ENCODE peak calls at places on chromosomes 11 and 22, in seven cellular contexts. H is AG04450, N is transverse colon, G is tibial nerve, D is H9, W is GM12864, C is hepatocyte. F is an unnamed sample.

GRCh38 chr11:94450061-94450460 is 43.6 kb downstream of the MRE11 start:
- DNase-seq in H (no peak), N (no peak), G (no peak), D (no peak), W (no peak), C (no peak), F (no peak)

GRCh38 chr11:2302280-2302843 is 549 bp downstream of the TSPAN32 start:
- DNase-seq in H (no peak), N (no peak), G (no peak), D (no peak), W (no peak), C (peak; percentile 16), F (peak; percentile 59)

GRCh38 chr22:46769191-46769675 is 6.8 kb downstream of the TBC1D22A start:
- DNase-seq in H (no peak), N (no peak), G (no peak), D (no peak), W (no peak), C (no peak), F (no peak)

GRCh38 chr11:106187860-106188456 is 110.5 kb downstream of the AASDHPPT start:
- DNase-seq in H (no peak), N (no peak), G (no peak), D (no peak), W (no peak), C (no peak), F (no peak)

GRCh38 chr11:62858201-62858600 is 18.8 kb upstream of the WDR74 start:
- DNase-seq in H (no peak), N (no peak), G (no peak), D (no peak), W (no peak), C (no peak), F (no peak)

GRCh38 chr11:45930951-45931563 is 8.6 kb downstream of the LARGE2 start:
- DNase-seq in H (no peak), N (no peak), G (no peak), D (no peak), W (no peak), C (no peak), F (no peak)

GRCh38 chr22:47162865-47163264 is 400.4 kb downstream of the TBC1D22A start:
- DNase-seq in H (no peak), N (peak; percentile 3), G (no peak), D (peak; percentile 11), W (no peak), C (no peak), F (no peak)

GRCh38 chr11:127110542-127110941 is 110.0 kb upstream of the KIRREL3 start:
- DNase-seq in H (no peak), N (no peak), G (peak; percentile 10), D (no peak), W (no peak), C (no peak), F (no peak)

GRCh38 chr22:42773161-42773560 is 52.5 kb upstream of the A4GALT start:
- DNase-seq in H (no peak), N (no peak), G (no peak), D (no peak), W (no peak), C (no peak), F (no peak)

GRCh38 chr11:70477607-70478006 is 79.3 kb downstream of the CTTN start:
- DNase-seq in H (no peak), N (no peak), G (no peak), D (no peak), W (no peak), C (no peak), F (no peak)

GRCh38 chr22:24994070-24994763 is 41.7 kb downstream of the KIAA1671 start:
- DNase-seq in H (no peak), N (peak; percentile 87), G (no peak), D (peak; percentile 79), W (no peak), C (peak; percentile 50), F (peak; percentile 67)
- TF ChIP-seq CTCF in H (no peak), N (peak; percentile 35), G (no peak), D (peak; percentile 55), W (no peak), C (peak; percentile 5), F (no peak)

GRCh38 chr11:134879931-134880330 is 467.9 kb upstream of the B3GAT1 start:
- DNase-seq in H (no peak), N (no peak), G (no peak), D (no peak), W (no peak), C (no peak), F (no peak)
- TF ChIP-seq CTCF in H (no peak), N (no peak), G (no peak), D (no peak), W (no peak), C (no peak), F (no peak)

GRCh38 chr11:12235549-12235944 is 125.2 kb downstream of the MICAL2 start:
- DNase-seq in H (no peak), N (no peak), G (no peak), D (no peak), W (no peak), C (peak; percentile 46), F (peak; percentile 31)
- TF ChIP-seq CTCF in H (no peak), N (no peak), G (no peak), D (peak; percentile 39), W (peak; percentile 15), C (peak; percentile 12), F (no peak)

DNA sequence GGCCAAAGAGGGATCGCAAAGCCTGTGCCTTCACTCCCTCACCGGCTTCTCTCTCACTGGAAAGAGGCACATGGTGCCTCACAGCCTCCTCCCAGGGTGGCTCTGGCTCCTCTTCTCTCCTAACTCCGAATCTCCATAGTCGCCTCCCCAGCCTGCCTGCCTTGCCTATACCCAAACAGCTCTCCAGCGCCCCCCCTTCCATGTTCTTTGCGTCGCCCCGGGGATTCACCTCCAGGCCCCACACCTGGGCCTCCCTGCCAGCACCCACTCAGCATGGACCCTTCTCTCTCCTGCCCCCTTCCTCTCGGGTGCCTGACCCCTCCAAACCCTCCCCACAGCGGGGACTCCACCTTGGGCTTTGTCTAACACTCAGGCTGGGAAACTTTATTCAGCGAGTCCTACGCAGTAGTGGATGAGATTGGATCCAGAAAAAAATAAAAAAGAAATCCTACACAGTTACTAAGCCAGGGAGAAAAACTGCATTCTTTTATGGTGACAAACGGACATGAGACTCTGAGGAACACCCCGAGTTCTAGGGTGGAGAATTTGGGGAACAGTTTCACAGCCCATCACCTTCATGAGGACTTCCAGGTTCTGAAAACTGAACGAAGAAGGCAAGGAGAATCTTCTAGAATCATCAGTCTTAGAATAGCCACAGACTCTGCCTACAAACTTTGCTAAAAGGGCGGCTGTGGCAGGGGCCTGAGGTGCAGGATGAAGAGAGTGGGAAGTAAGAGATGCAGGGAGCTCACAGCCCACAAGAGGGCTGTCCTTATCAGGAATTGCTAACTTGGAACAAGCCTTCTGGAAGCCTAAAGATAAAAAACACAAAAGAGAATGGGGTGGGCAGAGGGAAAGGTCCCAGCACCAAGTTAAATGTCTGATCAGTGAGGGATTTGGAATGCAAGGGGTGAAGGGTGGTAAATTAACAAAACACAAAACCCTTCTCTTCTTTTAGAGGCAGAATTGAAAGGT is 5.3 kb downstream of the PPM1F start:
- DNase-seq in H (peak; percentile 46), N (no peak), G (no peak), D (peak; percentile 57), W (no peak), C (peak; percentile 57), F (no peak)
- TF ChIP-seq CTCF in H (peak; percentile 75), N (peak; percentile 25), G (peak; percentile 43), D (peak; percentile 59), W (no peak), C (peak; percentile 40), F (no peak)

DNA sequence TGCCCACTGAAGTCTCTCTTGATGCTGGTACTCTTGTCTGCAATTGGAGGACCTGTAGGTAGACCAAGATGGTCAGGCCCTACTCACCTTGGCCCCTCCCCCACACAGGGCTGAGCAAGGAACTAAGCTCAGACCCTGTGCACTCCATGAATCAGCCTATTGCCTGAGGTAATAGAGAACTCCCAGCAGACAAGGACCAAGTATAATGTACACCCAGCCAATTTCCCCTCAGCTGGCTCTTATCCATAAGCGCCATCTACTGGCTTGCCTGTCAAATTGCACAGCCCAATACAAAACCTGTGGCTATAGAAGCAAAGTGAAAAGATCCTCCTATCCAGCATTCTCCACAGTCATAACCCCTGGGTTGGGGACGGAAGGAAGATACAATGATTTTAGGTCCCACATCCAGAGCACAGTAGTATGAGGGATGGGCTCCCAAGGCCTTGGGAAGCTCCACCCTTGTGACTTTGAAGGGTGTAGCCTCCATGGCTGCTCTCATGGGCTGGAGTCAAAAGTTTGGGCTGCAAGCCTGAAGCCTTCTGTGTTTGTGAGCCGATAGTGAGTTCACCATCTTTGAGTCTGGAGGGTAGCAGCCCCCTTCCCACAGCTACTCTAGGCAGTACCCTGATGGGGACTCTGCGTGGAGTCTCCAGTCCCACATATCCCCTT is 56.0 kb downstream of the GLYATL2 start:
- DNase-seq in H (no peak), N (peak; percentile 14), G (no peak), D (peak; percentile 45), W (peak; percentile 21), C (peak; percentile 63), F (peak; percentile 31)
- TF ChIP-seq CTCF in H (peak; percentile 75), N (peak; percentile 62), G (peak; percentile 56), D (peak; percentile 69), W (peak; percentile 88), C (peak; percentile 46), F (peak; percentile 86)

DNA sequence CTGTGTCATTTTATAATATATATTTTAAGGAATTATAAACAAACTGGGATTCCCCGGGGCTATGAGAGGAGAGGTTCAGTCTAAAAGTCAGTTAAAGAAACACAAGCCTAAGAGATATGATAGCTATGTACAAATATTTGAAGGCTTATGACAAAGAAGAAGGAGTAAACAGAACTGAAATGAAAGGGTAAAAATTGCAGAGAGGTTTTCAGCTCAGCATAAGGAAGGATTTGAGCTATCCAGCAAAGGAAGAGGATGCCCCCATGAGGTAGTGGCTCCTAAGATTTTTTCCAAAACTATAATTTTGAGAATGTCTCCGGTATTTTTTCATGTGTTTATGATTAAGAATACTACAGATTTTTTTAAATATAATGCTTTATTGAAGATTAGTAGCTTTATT is 57.9 kb upstream of the ANGPTL5 start:
- DNase-seq in H (peak; percentile 7), N (no peak), G (no peak), D (no peak), W (no peak), C (no peak), F (no peak)
- TF ChIP-seq CTCF in H (peak; percentile 44), N (no peak), G (no peak), D (no peak), W (no peak), C (peak; percentile 34), F (no peak)

GRCh38 chr22:43988116-43988817 is 33.0 kb downstream of the SAMM50 start:
- DNase-seq in H (no peak), N (no peak), G (no peak), D (no peak), W (no peak), C (no peak), F (no peak)
- TF ChIP-seq CTCF in H (no peak), N (no peak), G (no peak), D (no peak), W (no peak), C (no peak), F (no peak)

GRCh38 chr11:10906521-10906920 is 48.7 kb upstream of the ZBED5 start:
- DNase-seq in H (no peak), N (no peak), G (no peak), D (no peak), W (no peak), C (no peak), F (no peak)
- TF ChIP-seq CTCF in H (peak; percentile 11), N (no peak), G (no peak), D (no peak), W (no peak), C (no peak), F (no peak)

F was measured in activated CD8-positive, alpha-beta T cell treated with anti-CD3 and anti-CD28 coated beads for 36 hours.